ENCODE peak calls at places on chromosomes 11 and 22, in ten cellular contexts. E is SW 1271; P is CD4-positive, alpha-beta T cell; K is amniotic stem cell; Q is iPS DF 6.9; R is hypothalamus; Y is activated CD4-positive, alpha-beta T cell treated with anti-CD3 and anti-CD28 coated beads, Interleukin-2, amount 50 U/mL, for 1 hour; L is NCI-H1436 treated with DMSO at 0.1 percent for 48 hours; O is frontal cortex; A is iPS-NIHi11. M is an unnamed sample.

GRCh38 chr11:61657566-61657965 is 22.6 kb upstream of the DAGLA start:
- DNase-seq in Y (no peak), P (no peak), R (no peak), Q (no peak), K (no peak), E (no peak), L (no peak), O (no peak), A (no peak), M (no peak)

GRCh38 chr22:36340621-36341020 is 47.1 kb downstream of the MYH9 start:
- DNase-seq in E (no peak), O (no peak), Q (no peak), R (no peak), A (no peak), P (no peak), L (no peak), Y (no peak), K (no peak), M (no peak)

GRCh38 chr22:35489225-35489624 is 51.4 kb upstream of the RASD2 start:
- DNase-seq in P (no peak), Y (no peak), A (no peak), O (no peak), L (peak), R (no peak), K (no peak), E (no peak), Q (no peak), M (no peak)

GRCh38 chr11:116887909-116888556 is 50.6 kb upstream of the APOA1 start:
- DNase-seq in Y (no peak), Q (no peak), L (no peak), R (no peak), A (no peak), E (no peak), P (no peak), O (no peak), K (no peak), M (no peak)

GRCh38 chr22:31681625-31682345 is 19.8 kb upstream of the PISD start:
- DNase-seq in Q (no peak), O (no peak), R (no peak), A (no peak), E (no peak), P (no peak), L (no peak), K (no peak), Y (no peak), M (no peak)

GRCh38 chr22:46064236-46064965 is 85.9 kb upstream of the PPARA start:
- DNase-seq in O (no peak), Y (no peak), E (no peak), K (no peak), R (no peak), P (no peak), A (no peak), Q (no peak), L (no peak), M (no peak)

GRCh38 chr11:66317766-66318575 is 1.1 kb upstream of the CD248 start:
- DNase-seq in O (no peak), K (no peak), A (no peak), P (peak), Q (no peak), Y (peak), L (no peak), R (no peak), E (no peak), M (no peak)

GRCh38 chr11:9461760-9462134 is 935 bp downstream of the ZNF143 start:
- DNase-seq in R (no peak), A (no peak), O (peak), P (no peak), L (no peak), E (no peak), Y (no peak), Q (no peak), K (no peak), M (no peak)

GRCh38 chr11:48081151-48082010 is 101.0 kb downstream of the PTPRJ start:
- DNase-seq in Y (peak), Q (no peak), E (peak), O (peak), A (no peak), K (no peak), L (no peak), P (peak), R (peak), M (no peak)

GRCh38 chr11:129951201-129951882 is 51.3 kb downstream of the PRDM10 start:
- DNase-seq in A (no peak), O (no peak), Y (no peak), K (no peak), E (no peak), Q (no peak), P (no peak), L (no peak), R (no peak), M (no peak)

GRCh38 chr22:21632931-21633330 is 371 bp downstream of the CCDC116 start:
- DNase-seq in O (peak), K (no peak), A (no peak), P (no peak), R (no peak), Y (no peak), Q (no peak), L (no peak), E (no peak), M (no peak)

GRCh38 chr22:39469326-39469680 is 12.5 kb downstream of the MGAT3 start:
- DNase-seq in P (no peak), O (no peak), K (no peak), L (no peak), A (no peak), Q (no peak), E (no peak), R (no peak), Y (no peak), M (no peak)

GRCh38 chr11:112412383-112412782 is 151.7 kb upstream of the PLET1 start:
- DNase-seq in Q (no peak), R (no peak), P (no peak), Y (no peak), K (no peak), L (no peak), O (no peak), A (no peak), E (no peak), M (no peak)

GRCh38 chr11:116397556-116398167 is 375.1 kb downstream of the BUD13 start:
- DNase-seq in Q (no peak), E (no peak), R (no peak), O (no peak), A (no peak), Y (no peak), P (no peak), K (no peak), L (no peak), M (no peak)

GRCh38 chr22:29129644-29130201 is 56.9 kb downstream of the KREMEN1 start:
- DNase-seq in E (no peak), Y (no peak), Q (no peak), P (no peak), L (no peak), A (no peak), R (no peak), O (no peak), K (no peak), M (no peak)

GRCh38 chr11:95671768-95672167 is 117.8 kb downstream of the FAM76B start:
- DNase-seq in L (no peak), O (no peak), P (no peak), K (no peak), A (no peak), Y (no peak), Q (no peak), R (no peak), E (no peak), M (no peak)

GRCh38 chr22:33975841-33976240 is 55.6 kb upstream of the LARGE1 start:
- DNase-seq in Y (no peak), R (no peak), K (no peak), Q (no peak), L (no peak), A (no peak), E (no peak), P (no peak), O (no peak), M (no peak)

M was measured in activated B cell treated with CpG ODN at 0.5 μM for 24 hours.